ENCODE peak calls at places on chromosomes 11 and 22, in five cellular contexts. M is HFFc6; N is kidney epithelial cell; I is cardiac muscle cell; A is CD4-positive, alpha-beta T cell. R is an unnamed sample.

GRCh38 chr22:39560127-39560526 is 10.4 kb upstream of the CACNA1I start:
- DNase-seq in A (no peak), N (no peak), M (no peak), I (no peak), R (no peak)

GRCh38 chr22:44600386-44600785 is 101.6 kb upstream of the PRR5 start:
- DNase-seq in N (no peak), M (no peak), A (no peak), I (no peak), R (no peak)

GRCh38 chr22:42811510-42811909 is 45.6 kb downstream of the ARFGAP3 start:
- DNase-seq in N (no peak), I (no peak), A (no peak), M (no peak), R (no peak)

GRCh38 chr11:62147545-62147944 is 23.7 kb downstream of the INCENP start:
- DNase-seq in I (no peak), N (no peak), A (no peak), M (no peak), R (no peak)

GRCh38 chr11:235180-235997 is 753 bp downstream of the SIRT3 start:
- DNase-seq in I (no peak), N (no peak), A (no peak), M (no peak), R (no peak)

GRCh38 chr11:126148317-126148716 is 63.1 kb downstream of the RPUSD4 start:
- DNase-seq in I (no peak), A (no peak), N (no peak), M (no peak), R (no peak)

GRCh38 chr11:72239849-72240460 is 4.0 kb downstream of the PHOX2A start:
- DNase-seq in N (no peak), I (peak), A (no peak), M (no peak), R (no peak)

GRCh38 chr22:17742528-17742902 is 31.8 kb downstream of the BID start:
- DNase-seq in N (peak), M (peak), A (peak), I (peak), R (peak)

GRCh38 chr22:38554281-38554680 is 15.7 kb downstream of the DMC1 start:
- DNase-seq in N (no peak), M (peak), A (no peak), I (no peak), R (no peak)

GRCh38 chr11:8206251-8207079 is 37.6 kb upstream of the RIC3 start:
- DNase-seq in N (no peak), A (no peak), I (no peak), M (no peak), R (no peak)

GRCh38 chr22:19962909-19963806 is 21.5 kb upstream of the TXNRD2 start:
- DNase-seq in N (no peak), M (no peak), I (no peak), A (no peak), R (no peak)

GRCh38 chr11:17598700-17599459 is 51.8 kb downstream of the OTOG start:
- DNase-seq in N (peak), M (peak), A (peak), I (peak), R (peak)

GRCh38 chr11:111460752-111461305 is 51.4 kb downstream of the BTG4 start:
- DNase-seq in N (no peak), I (no peak), A (no peak), M (no peak), R (no peak)

GRCh38 chr11:1572200-1573076 is at the start of gene DUSP8:
- DNase-seq in I (peak), N (peak), M (peak), A (peak), R (peak)

DNA sequence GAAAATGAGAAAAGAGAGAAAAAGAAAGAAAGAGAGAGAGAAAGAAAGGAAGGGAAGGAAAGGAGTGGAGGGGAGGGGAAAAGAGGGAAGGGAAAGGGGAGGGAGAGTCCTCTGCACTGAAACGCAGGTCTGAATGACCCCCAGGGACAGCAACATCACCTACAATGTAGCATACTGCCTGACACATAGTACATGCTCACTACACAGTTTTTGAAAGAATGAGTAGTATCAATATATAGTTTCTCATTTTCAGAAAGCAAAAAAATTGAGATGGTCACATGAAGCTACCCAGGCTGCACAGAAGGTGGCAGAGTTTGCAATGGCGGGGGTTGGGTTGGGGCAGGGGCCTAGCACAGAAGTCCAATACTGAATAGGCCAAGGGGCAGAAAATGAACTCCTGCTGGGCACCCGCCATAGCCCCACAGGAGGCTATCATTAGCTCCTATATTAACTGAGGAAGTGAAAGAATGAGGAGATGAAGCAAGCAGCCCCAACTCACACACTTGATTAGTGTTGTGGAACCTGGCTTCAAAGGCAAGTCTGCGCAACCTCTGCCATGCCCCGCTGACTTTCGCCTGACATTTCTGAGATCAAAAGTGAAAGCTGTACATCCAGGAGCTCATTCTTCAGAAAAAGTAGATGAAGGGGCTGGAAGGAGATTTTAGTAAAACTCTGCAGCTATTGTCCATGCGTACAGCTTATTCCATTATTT is 241.2 kb upstream of the SYN3 start:
- DNase-seq in I (no peak), N (peak), A (no peak), M (no peak), R (no peak)
- TF ChIP-seq CTCF in I (no peak), N (no peak), A (no peak), M (no peak), R (no peak)

DNA sequence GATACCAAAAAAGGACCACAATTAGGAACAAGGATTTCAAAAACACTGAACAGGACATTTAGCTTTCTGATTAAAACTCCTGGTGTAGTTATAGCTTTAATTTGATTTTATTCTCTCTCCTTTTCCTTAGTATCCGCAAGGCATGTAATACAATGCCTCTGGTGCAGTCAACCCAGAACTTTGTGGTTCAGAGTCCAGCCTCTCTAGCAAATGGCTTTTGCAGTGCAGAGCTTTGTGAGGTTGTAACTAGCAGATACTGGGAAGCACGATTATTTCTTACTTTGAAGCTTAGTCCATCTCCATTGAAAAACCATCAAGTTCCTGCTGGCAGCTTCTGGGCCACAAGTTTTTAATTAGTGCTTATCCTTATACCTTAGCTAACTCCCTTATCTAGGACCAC is 79.8 kb downstream of the GRIA4 start:
- DNase-seq in N (no peak), M (no peak), A (no peak), I (no peak), R (no peak)
- TF ChIP-seq CTCF in N (no peak), M (no peak), A (no peak), I (no peak), R (no peak)

DNA sequence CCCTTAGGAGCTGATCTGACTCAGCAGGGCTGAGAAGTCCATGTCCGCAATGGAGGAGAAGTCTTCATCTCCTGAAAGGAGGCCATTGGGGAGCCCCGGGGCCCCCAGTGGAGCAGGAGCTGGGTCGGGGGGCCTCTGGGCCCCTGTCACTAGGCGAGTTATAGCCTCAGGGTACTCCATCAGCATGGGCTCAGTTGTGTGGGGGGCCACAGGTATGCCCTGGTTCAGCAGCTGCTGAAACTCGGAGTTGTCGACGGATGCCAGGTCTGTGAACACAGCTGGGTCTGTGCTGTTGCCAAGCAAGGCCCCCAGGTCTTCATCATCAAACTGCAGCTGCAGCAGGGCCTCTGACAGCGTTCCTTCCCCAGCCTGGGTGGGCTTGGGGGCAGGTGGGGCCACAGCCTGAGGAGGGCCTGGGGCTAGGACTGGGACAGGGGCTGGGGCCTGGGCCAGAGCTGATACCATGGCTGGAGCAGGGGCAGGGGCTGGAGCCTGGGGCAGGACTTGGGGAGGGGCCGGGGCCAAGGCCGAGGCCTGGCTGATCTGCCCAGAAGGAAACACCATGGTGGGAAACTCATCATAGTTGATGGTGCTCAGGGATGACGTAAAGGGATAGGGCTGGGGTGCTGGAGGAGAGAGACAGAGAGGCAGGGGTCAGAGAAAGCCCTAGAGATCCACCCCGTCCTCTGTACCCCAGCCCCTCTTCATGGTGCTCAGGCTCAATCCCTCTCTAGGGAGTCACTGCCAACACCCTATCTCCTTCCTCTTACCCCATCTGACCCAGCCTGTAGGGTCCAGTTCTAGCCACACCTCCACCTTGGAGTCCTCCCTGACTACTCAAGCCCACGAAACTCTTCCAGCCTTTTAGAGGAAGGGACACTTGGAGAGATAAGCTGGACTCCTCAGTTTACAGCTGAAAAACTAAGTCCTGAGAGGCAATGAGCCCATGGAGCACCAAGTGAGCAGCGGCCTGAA is 8.1 kb downstream of the RELA start:
- DNase-seq in I (no peak), M (no peak), N (no peak), A (no peak), R (no peak)
- TF ChIP-seq CTCF in I (no peak), M (no peak), N (no peak), A (no peak), R (no peak)

GRCh38 chr11:122653911-122654310 is 1.6 kb upstream of the UBASH3B start:
- DNase-seq in A (no peak), M (no peak), I (no peak), N (no peak), R (no peak)

GRCh38 chr11:122659676-122660571 is 4.4 kb downstream of the UBASH3B start:
- DNase-seq in I (peak), N (no peak), A (no peak), M (no peak), R (no peak)

GRCh38 chr11:122656073-122656630 is 630 bp downstream of the UBASH3B start:
- DNase-seq in N (no peak), I (peak), M (peak), A (peak), R (no peak)

GRCh38 chr11:122655527-122656072 is at the start of gene UBASH3B:
- DNase-seq in M (peak), N (peak), A (peak), I (peak), R (peak)

DNA sequence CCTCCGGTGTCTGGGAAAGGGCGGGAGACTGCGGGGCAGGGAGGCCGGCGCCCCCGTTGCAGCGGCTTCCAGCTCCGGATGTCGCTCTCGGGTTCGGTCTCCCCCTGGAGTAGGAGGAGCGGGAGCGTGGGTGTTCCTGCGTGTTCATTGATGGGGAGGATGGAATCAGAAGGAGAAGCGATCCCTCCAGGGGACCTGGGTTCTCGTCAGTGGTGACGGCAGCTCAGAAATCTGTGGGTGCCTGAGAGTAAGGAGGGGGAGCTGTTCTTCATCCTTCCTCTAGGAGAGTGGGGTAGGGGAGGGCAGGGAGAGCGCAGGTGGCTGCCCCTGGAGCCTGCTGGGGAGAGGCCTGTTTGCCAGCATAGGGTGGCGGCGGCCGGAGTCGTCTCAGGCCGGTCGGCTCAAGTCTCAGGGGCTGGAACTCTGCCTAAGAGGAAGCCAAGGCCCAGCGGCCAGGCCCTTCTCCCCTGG is 1.1 kb downstream of the UBASH3B start:
- DNase-seq in I (peak), N (no peak), M (peak), A (peak), R (no peak)
- TF ChIP-seq CTCF in I (no peak), N (no peak), M (peak), A (no peak), R (no peak)

DNA sequence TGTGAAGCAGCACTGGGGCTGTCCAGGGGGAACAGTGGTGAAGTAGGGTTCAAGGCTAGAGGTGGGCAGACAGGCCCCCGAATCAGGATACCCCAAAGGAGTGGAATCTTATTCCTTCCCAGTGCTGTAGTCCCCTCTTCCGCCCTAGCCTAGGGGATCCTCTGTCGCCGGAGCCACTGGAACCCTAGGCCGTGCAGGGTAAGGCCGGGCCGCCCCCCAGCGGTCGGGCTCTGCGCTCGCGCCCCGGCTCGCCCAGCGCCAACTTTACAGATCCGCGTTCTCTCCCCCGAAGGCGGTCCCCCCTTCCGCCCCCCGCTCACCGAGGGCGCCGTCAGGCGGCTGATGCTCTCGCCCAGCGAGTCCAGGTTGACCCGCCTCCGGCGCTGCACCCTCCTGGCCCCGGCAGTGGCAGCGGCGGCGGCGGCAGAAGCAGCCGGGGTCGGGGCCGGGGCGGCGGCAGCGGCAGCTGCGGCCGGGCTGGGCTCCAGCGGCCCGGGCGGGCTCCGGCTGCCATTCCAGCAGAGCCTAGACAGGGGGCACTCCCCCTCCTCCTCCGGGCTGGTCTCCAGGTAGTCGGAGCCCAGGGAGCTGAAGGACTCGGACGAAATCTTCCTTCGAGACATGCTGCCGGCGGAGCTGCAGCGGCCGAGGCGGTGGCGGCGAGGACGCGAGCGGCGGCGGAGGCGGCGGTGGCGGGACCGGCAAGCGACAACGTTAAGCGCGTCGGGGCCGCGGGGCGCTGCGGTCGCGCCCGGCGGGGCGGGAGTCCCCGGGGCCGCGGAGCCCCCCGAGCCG is 646 bp downstream of the GUCY1A2 start:
- DNase-seq in I (peak), M (no peak), N (no peak), A (no peak), R (peak)
- TF ChIP-seq CTCF in I (peak), M (peak), N (peak), A (no peak), R (peak)

DNA sequence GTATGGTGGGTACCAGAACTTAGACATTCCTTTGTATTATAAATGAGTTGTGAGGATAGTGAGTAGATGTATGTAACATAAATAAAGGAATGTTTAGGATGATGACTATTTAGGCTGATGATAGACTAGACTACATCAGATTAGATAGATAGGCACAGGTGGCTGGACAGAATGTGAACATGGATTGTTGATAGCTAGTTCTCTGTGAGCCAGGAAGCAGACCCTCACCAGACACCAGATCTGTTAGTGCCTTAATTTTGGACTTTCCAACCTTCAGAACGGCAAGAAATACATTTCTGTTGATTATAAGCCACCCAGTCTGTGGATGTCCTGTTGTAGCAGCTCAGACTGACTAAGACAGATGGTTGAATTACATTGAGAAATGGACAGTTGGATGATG is 99.4 kb downstream of the SWAP70 start:
- DNase-seq in N (no peak), A (no peak), I (no peak), M (no peak), R (no peak)
- TF ChIP-seq CTCF in N (no peak), A (no peak), I (no peak), M (no peak), R (no peak)

DNA sequence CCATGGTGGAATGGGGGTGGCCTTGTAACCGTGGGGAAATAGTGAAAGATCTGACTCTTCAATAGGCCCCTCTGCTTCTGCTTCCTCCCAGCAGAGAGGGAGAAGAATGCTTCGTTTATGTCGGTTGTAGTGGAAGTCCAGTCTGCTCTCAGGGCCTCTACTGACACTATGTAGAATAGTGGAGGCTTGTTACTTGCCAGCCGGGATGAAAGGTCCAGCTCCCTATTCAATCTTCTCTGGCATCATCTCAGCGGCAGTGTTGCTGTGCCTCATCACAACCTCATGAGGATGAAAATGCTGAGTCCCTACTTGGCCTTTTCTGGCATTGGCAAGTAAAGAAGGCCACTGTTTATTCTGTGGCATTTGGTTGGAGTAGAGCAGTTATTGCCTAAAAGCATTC is 820.9 kb upstream of the TENM4 start:
- DNase-seq in N (no peak), I (no peak), M (no peak), A (no peak), R (no peak)
- TF ChIP-seq CTCF in N (no peak), I (no peak), M (no peak), A (no peak), R (no peak)

GRCh38 chr11:119983816-119984215 is 154.1 kb downstream of the TRIM29 start:
- DNase-seq in I (no peak), A (no peak), N (no peak), M (no peak), R (no peak)

GRCh38 chr11:119985551-119985950 is 152.4 kb downstream of the TRIM29 start:
- DNase-seq in I (no peak), A (no peak), N (no peak), M (no peak), R (no peak)

GRCh38 chr11:119982517-119983239 is 155.2 kb downstream of the TRIM29 start:
- DNase-seq in M (no peak), N (no peak), A (no peak), I (no peak), R (no peak)

GRCh38 chr11:119980431-119980830 is 157.5 kb downstream of the TRIM29 start:
- DNase-seq in A (no peak), N (no peak), M (no peak), I (no peak), R (no peak)

DNA sequence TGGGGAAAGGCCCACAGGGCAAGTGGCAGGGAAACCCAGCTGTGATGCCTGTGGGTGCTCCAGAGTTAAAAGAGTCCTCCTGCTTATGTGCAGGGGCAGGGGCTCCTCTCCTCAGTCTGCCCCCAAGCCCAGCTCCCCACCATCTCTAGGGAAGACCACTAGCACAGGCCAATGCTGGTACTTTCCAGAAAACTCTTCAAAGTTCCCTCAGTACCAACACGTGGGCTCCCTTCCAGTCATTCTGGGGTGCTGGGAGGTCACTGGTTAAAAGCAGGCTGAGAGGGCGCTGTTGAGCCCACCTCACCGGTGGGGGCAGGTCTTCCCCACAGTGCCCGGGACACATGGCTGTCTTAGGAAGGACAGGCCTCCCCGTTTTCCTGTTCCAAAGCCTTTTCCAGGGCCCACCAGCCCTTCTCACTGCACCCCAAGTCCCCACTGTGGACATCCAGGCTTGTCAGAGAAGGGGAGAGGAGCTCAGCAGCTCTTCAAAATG is 154.6 kb downstream of the TRIM29 start:
- DNase-seq in A (no peak), N (no peak), M (no peak), I (no peak), R (no peak)
- TF ChIP-seq CTCF in A (no peak), N (no peak), M (no peak), I (no peak), R (no peak)

DNA sequence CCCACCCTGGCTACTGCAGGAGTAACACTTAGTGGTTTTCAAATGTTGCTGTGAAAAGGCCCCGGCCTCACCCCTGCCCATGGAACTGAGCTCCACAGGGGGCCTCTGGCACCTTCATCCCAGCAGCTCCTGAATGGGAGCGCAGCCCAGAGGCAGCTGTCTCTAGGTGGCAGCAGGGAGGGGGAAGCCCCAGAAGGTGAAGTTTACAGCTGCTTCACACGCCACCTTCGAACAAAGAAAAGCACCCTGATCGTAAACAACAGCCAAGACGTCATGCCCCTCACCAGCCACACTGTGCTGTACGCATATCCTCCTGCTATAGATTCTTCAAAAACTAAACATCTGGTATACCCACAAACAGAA is 105.5 kb downstream of the CTTN start:
- DNase-seq in I (no peak), M (no peak), A (no peak), N (no peak), R (no peak)
- TF ChIP-seq CTCF in I (no peak), M (peak), A (no peak), N (peak), R (peak)